ENCODE peak calls at places on chromosomes 11 and 22, in seven cellular contexts. F, H, B, N, M, S and Z are unnamed samples.

GRCh38 chr11:10208045-10208674 is 85.9 kb downstream of the SBF2 start:
- DNase-seq in F (no peak), H (no peak), B (peak; percentile 32), N (no peak), M (peak; percentile 3), S (peak; percentile 32), Z (peak; percentile 43)

GRCh38 chr22:19784396-19785175 is 24.0 kb downstream of the TBX1 start:
- DNase-seq in F (no peak), H (no peak), B (no peak), N (no peak), M (no peak), S (no peak), Z (no peak)

GRCh38 chr22:32480238-32480637 is 5.6 kb downstream of the FBXO7 start:
- DNase-seq in F (no peak), H (no peak), B (no peak), N (no peak), M (no peak), S (no peak), Z (no peak)

GRCh38 chr11:33936745-33937612 is 45.1 kb upstream of the LMO2 start:
- DNase-seq in F (peak; percentile 63), H (no peak), B (no peak), N (peak; percentile 46), M (peak; percentile 3), S (no peak), Z (peak; percentile 35)

GRCh38 chr11:2400761-2401435 is 348 bp downstream of the TSSC4 start:
- DNase-seq in F (no peak), H (no peak), B (no peak), N (no peak), M (no peak), S (no peak), Z (no peak)

GRCh38 chr11:15667127-15667725 is 552.5 kb downstream of the INSC start:
- DNase-seq in F (no peak), H (no peak), B (no peak), N (no peak), M (no peak), S (no peak), Z (no peak)

GRCh38 chr22:40855960-40856512 is 403 bp downstream of the ST13 start:
- DNase-seq in F (no peak), H (no peak), B (no peak), N (peak; percentile 25), M (peak; percentile 21), S (peak; percentile 29), Z (peak; percentile 50)

GRCh38 chr11:44561275-44561781 is 4.1 kb upstream of the CD82 start:
- DNase-seq in F (no peak), H (no peak), B (no peak), N (no peak), M (peak; percentile 28), S (no peak), Z (peak; percentile 67)

GRCh38 chr11:131626761-131627160 is 256.3 kb downstream of the NTM start:
- DNase-seq in F (no peak), H (no peak), B (no peak), N (no peak), M (no peak), S (no peak), Z (no peak)

GRCh38 chr22:45976351-45977002 is 485 bp downstream of the WNT7B start:
- DNase-seq in F (no peak), H (no peak), B (no peak), N (no peak), M (peak; percentile 29), S (no peak), Z (no peak)

GRCh38 chr11:32411937-32412615 is 23.3 kb downstream of the WT1 start:
- DNase-seq in F (no peak), H (no peak), B (no peak), N (no peak), M (no peak), S (no peak), Z (no peak)

GRCh38 chr11:72111300-72111699 is 1.2 kb downstream of the ANAPC15 start:
- DNase-seq in F (no peak), H (no peak), B (no peak), N (no peak), M (no peak), S (no peak), Z (no peak)

GRCh38 chr22:49667236-49667635 is 160.4 kb downstream of the BRD1 start:
- DNase-seq in F (peak; percentile 37), H (no peak), B (no peak), N (no peak), M (no peak), S (no peak), Z (no peak)

GRCh38 chr11:64996710-64997380 is at the start of gene BATF2:
- DNase-seq in F (peak; percentile 85), H (no peak), B (no peak), N (peak; percentile 92), M (peak; percentile 84), S (peak; percentile 35), Z (peak; percentile 83)

GRCh38 chr11:86151188-86152005 is 82.5 kb upstream of the PICALM start:
- DNase-seq in F (no peak), H (no peak), B (no peak), N (no peak), M (peak; percentile 59), S (peak; percentile 87), Z (peak; percentile 73)

GRCh38 chr11:67022341-67022933 is 497 bp upstream of the SYT12 start:
- DNase-seq in F (peak; percentile 69), H (no peak), B (no peak), N (no peak), M (peak; percentile 87), S (no peak), Z (peak; percentile 17)

GRCh38 chr11:125073616-125074483 is 10.7 kb downstream of the SLC37A2 start:
- DNase-seq in F (no peak), H (no peak), B (no peak), N (no peak), M (no peak), S (no peak), Z (no peak)

GRCh38 chr11:78910322-78910721 is 335.7 kb upstream of the NARS2 start:
- DNase-seq in F (no peak), H (no peak), B (no peak), N (no peak), M (no peak), S (no peak), Z (no peak)

GRCh38 chr11:69157822-69158231 is 2.1 kb downstream of the SMIM38 start:
- DNase-seq in F (no peak), H (no peak), B (no peak), N (no peak), M (no peak), S (no peak), Z (no peak)

GRCh38 chr11:71062199-71062598 is 190.2 kb downstream of the SHANK2 start:
- DNase-seq in F (no peak), H (no peak), B (no peak), N (no peak), M (no peak), S (no peak), Z (no peak)

GRCh38 chr11:9405721-9406120 is 21.3 kb downstream of the IPO7 start:
- DNase-seq in F (no peak), H (no peak), B (no peak), N (no peak), M (no peak), S (no peak), Z (no peak)

GRCh38 chr11:128342511-128343133 is 244.7 kb downstream of the ETS1 start:
- DNase-seq in F (no peak), H (no peak), B (peak; percentile 39), N (peak; percentile 84), M (peak; percentile 52), S (no peak), Z (peak; percentile 44)

GRCh38 chr22:47207846-47208554 is 445.6 kb downstream of the TBC1D22A start:
- DNase-seq in F (no peak), H (no peak), B (no peak), N (peak; percentile 17), M (no peak), S (no peak), Z (no peak)

GRCh38 chr22:26431151-26431995 is 2.3 kb downstream of the ASPHD2 start:
- DNase-seq in F (no peak), H (no peak), B (peak; percentile 26), N (no peak), M (no peak), S (no peak), Z (peak; percentile 70)

GRCh38 chr11:13760115-13760514 is 91.6 kb downstream of the FAR1 start:
- DNase-seq in F (no peak), H (no peak), B (no peak), N (no peak), M (no peak), S (no peak), Z (no peak)

GRCh38 chr11:61484541-61484940 is 24.0 kb upstream of the LRRC10B start:
- DNase-seq in F (no peak), H (no peak), B (no peak), N (no peak), M (no peak), S (no peak), Z (no peak)

GRCh38 chr11:69647761-69648497 is 7.0 kb downstream of the CCND1 start:
- DNase-seq in F (no peak), H (no peak), B (no peak), N (no peak), M (no peak), S (no peak), Z (peak; percentile 18)

GRCh38 chr11:17887779-17888178 is 125.1 kb downstream of the SERGEF start:
- DNase-seq in F (no peak), H (no peak), B (no peak), N (no peak), M (no peak), S (no peak), Z (no peak)

GRCh38 chr11:119696378-119697157 is 32.4 kb downstream of the NECTIN1 start:
- DNase-seq in F (peak; percentile 96), H (no peak), B (no peak), N (no peak), M (no peak), S (no peak), Z (no peak)

GRCh38 chr11:75174781-75175370 is 24.0 kb downstream of the SLCO2B1 start:
- DNase-seq in F (no peak), H (no peak), B (no peak), N (peak; percentile 68), M (no peak), S (no peak), Z (peak; percentile 62)

GRCh38 chr11:57306156-57306876 is 18.4 kb downstream of the TNKS1BP1 start:
- DNase-seq in F (no peak), H (no peak), B (no peak), N (no peak), M (no peak), S (no peak), Z (no peak)

GRCh38 chr11:76120513-76121081 is 85.7 kb downstream of the WNT11 start:
- DNase-seq in F (no peak), H (no peak), B (no peak), N (no peak), M (no peak), S (no peak), Z (no peak)

GRCh38 chr11:32772731-32773130 is 21.7 kb downstream of the CCDC73 start:
- DNase-seq in F (no peak), H (no peak), B (no peak), N (no peak), M (no peak), S (no peak), Z (no peak)